ENCODE peak calls at places on chromosomes 7 and 10, in ten cellular contexts. U is RWPE1; W is CD8-positive, alpha-beta T cell; T is lower lobe of right lung; V is BE2C; B is DND-41; S is AG10803; L is cardiac muscle cell; C is spleen; I is astrocyte of the spinal cord. Y is an unnamed sample.

GRCh38 chr7:143411976-143412708 is 3.5 kb upstream of the EPHA1 start:
- DNase-seq in U (no peak), W (no peak), T (no peak), V (no peak), B (no peak), S (no peak), L (no peak), C (no peak), I (no peak), Y (no peak)

GRCh38 chr10:118980870-118981269 is 48.6 kb upstream of the NANOS1 start:
- DNase-seq in U (no peak), W (no peak), T (no peak), V (no peak), B (no peak), S (peak; percentile 28), L (no peak), C (no peak), I (no peak), Y (no peak)

GRCh38 chr10:31467791-31468535 is 148.9 kb downstream of the ZEB1 start:
- DNase-seq in U (no peak), W (no peak), T (peak; percentile 36), V (peak; percentile 9), B (no peak), S (no peak), L (no peak), C (no peak), I (no peak), Y (no peak)

GRCh38 chr10:44301781-44302400 is 83.0 kb downstream of the CXCL12 start:
- DNase-seq in U (no peak), W (no peak), T (no peak), V (no peak), B (no peak), S (no peak), L (no peak), C (no peak), I (peak; percentile 12), Y (no peak)

GRCh38 chr10:73590881-73591577 is at the start of gene USP54:
- DNase-seq in U (peak; percentile 36), W (no peak), T (no peak), V (no peak), B (peak; percentile 48), S (peak; percentile 76), L (peak; percentile 25), C (no peak), I (peak; percentile 84), Y (peak; percentile 42)

GRCh38 chr7:1369856-1370657 is 89.2 kb downstream of the MICALL2 start:
- DNase-seq in U (no peak), W (no peak), T (no peak), V (no peak), B (no peak), S (no peak), L (no peak), C (no peak), I (no peak), Y (no peak)

GRCh38 chr10:7417103-7417623 is 6.3 kb upstream of the SFMBT2 start:
- DNase-seq in U (no peak), W (no peak), T (no peak), V (no peak), B (no peak), S (peak; percentile 39), L (no peak), C (no peak), I (peak; percentile 67), Y (peak; percentile 27)

GRCh38 chr10:78868048-78868447 is 200.7 kb upstream of the ZMIZ1 start:
- DNase-seq in U (no peak), W (no peak), T (no peak), V (no peak), B (no peak), S (no peak), L (no peak), C (no peak), I (no peak), Y (no peak)

GRCh38 chr7:110397927-110398660 is 692.8 kb upstream of the LRRN3 start:
- DNase-seq in U (no peak), W (no peak), T (no peak), V (no peak), B (no peak), S (no peak), L (no peak), C (no peak), I (no peak), Y (no peak)
- TF ChIP-seq CTCF in U (no peak), W (no peak), T (no peak), V (no peak), B (no peak), S (no peak), L (no peak), C (no peak), I (no peak), Y (no peak)

GRCh38 chr7:63925626-63926460 is 72.8 kb upstream of the ZNF722 start:
- DNase-seq in U (no peak), W (peak; percentile 89), T (peak; percentile 95), V (peak; percentile 80), B (peak; percentile 97), S (peak; percentile 20), L (no peak), C (peak; percentile 96), I (no peak), Y (no peak)
- TF ChIP-seq CTCF in U (no peak), W (no peak), T (no peak), V (no peak), B (no peak), S (no peak), L (no peak), C (no peak), I (no peak), Y (no peak)

DNA sequence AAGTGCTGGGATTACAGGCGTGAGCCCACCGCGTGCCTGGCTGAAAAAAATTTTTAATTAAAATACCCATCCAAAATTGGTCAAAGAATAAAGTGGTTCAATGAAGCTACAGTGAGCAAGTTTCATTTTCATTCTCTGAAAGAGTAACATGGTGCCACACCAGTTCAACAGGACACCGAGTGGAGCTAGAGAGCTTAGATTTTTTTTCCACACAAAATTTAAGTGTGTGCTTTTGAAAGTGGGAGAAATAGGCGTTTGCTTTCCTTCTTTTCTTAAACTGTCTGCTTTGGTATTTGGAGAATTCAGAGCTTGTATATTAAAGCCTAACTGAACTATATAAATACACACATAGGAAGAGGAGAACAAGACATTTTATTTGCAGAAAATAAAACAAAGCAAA is 43.4 kb downstream of the BPGM start:
- DNase-seq in U (no peak), W (no peak), T (no peak), V (no peak), B (no peak), S (peak; percentile 83), L (peak; percentile 46), C (no peak), I (peak; percentile 81), Y (peak; percentile 76)
- TF ChIP-seq CTCF in U (peak; percentile 56), W (no peak), T (peak; percentile 45), V (peak; percentile 40), B (peak; percentile 44), S (peak; percentile 89), L (peak; percentile 64), C (no peak), I (peak; percentile 67), Y (peak; percentile 79)

DNA sequence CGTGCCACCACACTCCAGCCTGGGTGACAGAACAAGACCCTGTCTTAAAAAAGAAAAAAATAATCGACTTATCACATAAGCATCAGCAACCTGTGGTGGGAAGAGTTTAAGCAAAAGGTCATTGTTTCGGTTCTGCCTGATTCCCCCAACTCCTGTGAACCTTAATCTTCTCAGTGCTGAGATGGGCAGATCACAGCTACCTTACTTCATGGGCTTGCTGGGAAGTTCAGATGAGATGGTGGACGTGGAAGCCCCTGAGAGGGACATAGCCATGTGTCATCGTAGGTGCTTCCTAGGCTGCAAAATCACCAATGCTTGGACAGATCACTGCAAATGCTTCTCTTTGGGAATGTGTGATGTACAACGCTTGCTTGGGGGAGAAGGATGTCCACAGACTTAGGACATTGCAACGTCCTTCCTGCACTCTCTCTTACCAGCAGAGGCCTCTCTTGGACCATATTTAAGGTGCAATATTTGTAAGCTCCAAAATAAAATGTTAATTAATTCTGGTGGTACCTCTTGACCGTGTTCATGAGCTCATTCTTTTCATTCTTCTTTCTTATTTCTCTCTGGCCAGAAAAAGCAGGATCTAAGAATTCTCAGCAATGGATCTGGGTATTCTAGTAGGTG is 8.6 kb downstream of the GJD4 start:
- DNase-seq in U (no peak), W (no peak), T (no peak), V (no peak), B (no peak), S (peak; percentile 53), L (peak; percentile 28), C (no peak), I (peak; percentile 37), Y (peak; percentile 11)
- TF ChIP-seq CTCF in U (peak; percentile 13), W (no peak), T (peak; percentile 29), V (peak; percentile 20), B (peak; percentile 43), S (peak; percentile 67), L (peak; percentile 44), C (no peak), I (peak; percentile 62), Y (peak; percentile 52)

GRCh38 chr7:134905375-134905774 is 80.9 kb upstream of the AGBL3 start:
- DNase-seq in U (no peak), W (no peak), T (no peak), V (no peak), B (no peak), S (peak; percentile 94), L (no peak), C (no peak), I (peak; percentile 91), Y (peak; percentile 85)
- TF ChIP-seq CTCF in U (no peak), W (no peak), T (no peak), V (no peak), B (no peak), S (peak; percentile 50), L (peak; percentile 60), C (no peak), I (peak; percentile 51), Y (peak; percentile 46)

GRCh38 chr10:77661100-77661499 is 23.5 kb upstream of the KCNMA1 start:
- DNase-seq in U (no peak), W (no peak), T (no peak), V (no peak), B (no peak), S (no peak), L (no peak), C (no peak), I (no peak), Y (no peak)
- TF ChIP-seq CTCF in U (no peak), W (no peak), T (no peak), V (no peak), B (no peak), S (no peak), L (no peak), C (no peak), I (no peak), Y (peak; percentile 12)